ENCODE peak calls at places on chromosomes 6 and 20, in six cellular contexts. J is GM12878, B is GM12891, N is HepG2, M is K562, U is H1. L is an unnamed sample.

GRCh38 chr6:42571611-42572342 is 7.9 kb downstream of the UBR2 start:
- DNase-seq in J (no peak), B (no peak), N (no peak), M (no peak), U (no peak), L (no peak)

GRCh38 chr20:59231124-59231804 is 67.6 kb downstream of the ZNF831 start:
- DNase-seq in J (no peak), B (no peak), N (no peak), M (no peak), U (no peak), L (no peak)

GRCh38 chr6:99991955-99992354 is 2.1 kb downstream of the MCHR2 start:
- DNase-seq in J (no peak), B (no peak), N (no peak), M (no peak), U (no peak), L (no peak)

GRCh38 chr6:73308712-73309533 is 45.2 kb downstream of the DPPA5 start:
- DNase-seq in J (no peak), B (no peak), N (no peak), M (peak; percentile 66), U (no peak), L (no peak)

GRCh38 chr6:97437087-97437486 is 154.1 kb upstream of the MMS22L start:
- DNase-seq in J (no peak), B (peak; percentile 4), N (peak; percentile 31), M (peak; percentile 15), U (no peak), L (no peak)

GRCh38 chr6:139145661-139146060 is 10.8 kb downstream of the HECA start:
- DNase-seq in J (no peak), B (no peak), N (no peak), M (no peak), U (no peak), L (no peak)

GRCh38 chr6:108152446-108152845 is 13.4 kb upstream of the NR2E1 start:
- DNase-seq in J (no peak), B (no peak), N (no peak), M (no peak), U (no peak), L (no peak)

GRCh38 chr6:41066867-41067304 is 5.3 kb downstream of the OARD1 start:
- DNase-seq in J (peak; percentile 26), B (no peak), N (peak; percentile 88), M (peak; percentile 89), U (no peak), L (no peak)

GRCh38 chr6:29941006-29941405 is 1.3 kb upstream of the HLA-A start:
- DNase-seq in J (no peak), B (no peak), N (no peak), M (no peak), U (no peak), L (no peak)

GRCh38 chr6:41539204-41539603 is 7.0 kb upstream of the FOXP4 start:
- DNase-seq in J (no peak), B (no peak), N (no peak), M (no peak), U (no peak), L (no peak)

GRCh38 chr6:72551470-72551869 is 70.4 kb upstream of the KCNQ5 start:
- DNase-seq in J (no peak), B (no peak), N (no peak), M (no peak), U (no peak), L (no peak)

GRCh38 chr20:14573676-14574075 is 236.3 kb upstream of the FLRT3 start:
- DNase-seq in J (no peak), B (no peak), N (no peak), M (no peak), U (no peak), L (no peak)

GRCh38 chr6:125748534-125749111 is 809 bp upstream of the HEY2 start:
- DNase-seq in J (no peak), B (no peak), N (peak; percentile 12), M (peak; percentile 40), U (no peak), L (no peak)

GRCh38 chr6:138255443-138255842 is 37.2 kb upstream of the PBOV1 start:
- DNase-seq in J (no peak), B (no peak), N (no peak), M (no peak), U (no peak), L (no peak)

GRCh38 chr6:97215157-97215769 is 67.8 kb downstream of the MMS22L start:
- DNase-seq in J (no peak), B (no peak), N (peak; percentile 26), M (peak; percentile 73), U (peak; percentile 7), L (no peak)

GRCh38 chr6:139982652-139983051 is 608.2 kb upstream of the CITED2 start:
- DNase-seq in J (no peak), B (no peak), N (no peak), M (no peak), U (no peak), L (no peak)

GRCh38 chr20:52410746-52411317 is 219.3 kb upstream of the ZFP64 start:
- DNase-seq in J (no peak), B (no peak), N (no peak), M (no peak), U (no peak), L (no peak)

GRCh38 chr20:63834545-63834880 is 3.4 kb upstream of the ZBTB46 start:
- DNase-seq in J (no peak), B (no peak), N (no peak), M (no peak), U (no peak), L (no peak)

GRCh38 chr6:44151348-44152108 is 7.1 kb upstream of the CAPN11 start:
- DNase-seq in J (no peak), B (peak; percentile 91), N (peak; percentile 39), M (peak; percentile 88), U (peak; percentile 61), L (peak; percentile 91)

GRCh38 chr6:150142657-150143501 is at the start of gene PPP1R14C:
- DNase-seq in J (no peak), B (peak; percentile 35), N (no peak), M (peak; percentile 67), U (no peak), L (peak; percentile 10)

GRCh38 chr6:138719011-138719635 is 54.4 kb upstream of the CCDC28A start:
- DNase-seq in J (no peak), B (no peak), N (no peak), M (no peak), U (no peak), L (no peak)

GRCh38 chr6:57252137-57252536 is 30.0 kb upstream of the RAB23 start:
- DNase-seq in J (no peak), B (no peak), N (no peak), M (no peak), U (no peak), L (no peak)

GRCh38 chr6:159170999-159171712 is 2.0 kb downstream of the FNDC1 start:
- DNase-seq in J (no peak), B (no peak), N (no peak), M (no peak), U (no peak), L (no peak)

GRCh38 chr6:89432875-89433636 is at the start of gene ANKRD6:
- DNase-seq in J (peak; percentile 17), B (peak; percentile 80), N (peak; percentile 20), M (peak; percentile 72), U (peak; percentile 29), L (peak; percentile 79)

GRCh38 chr6:15017251-15017650 is 228.6 kb upstream of the JARID2 start:
- DNase-seq in J (no peak), B (no peak), N (no peak), M (peak; percentile 81), U (no peak), L (no peak)

GRCh38 chr20:62900692-62901584 is 25.4 kb downstream of the DIDO1 start:
- DNase-seq in J (no peak), B (no peak), N (peak; percentile 70), M (peak; percentile 32), U (no peak), L (no peak)

GRCh38 chr6:142946181-142946923 is 1.4 kb upstream of the HIVEP2 start:
- DNase-seq in J (no peak), B (peak; percentile 43), N (peak; percentile 87), M (peak; percentile 83), U (peak; percentile 79), L (peak; percentile 45)
- TF ChIP-seq POLR2AphosphoS5 in J (peak; percentile 86), B (peak; percentile 56), N (peak; percentile 19), M (no peak), U (peak; percentile 72), L (peak; percentile 57)

GRCh38 chr20:380763-381580 is 412 bp downstream of the TRIB3 start:
- DNase-seq in J (no peak), B (peak; percentile 61), N (peak; percentile 86), M (peak; percentile 89), U (no peak), L (peak; percentile 71)
- TF ChIP-seq TAF1 in J (peak; percentile 39), B (no peak), N (peak; percentile 91), M (peak; percentile 67), U (peak; percentile 40), L (peak; percentile 12)

DNA sequence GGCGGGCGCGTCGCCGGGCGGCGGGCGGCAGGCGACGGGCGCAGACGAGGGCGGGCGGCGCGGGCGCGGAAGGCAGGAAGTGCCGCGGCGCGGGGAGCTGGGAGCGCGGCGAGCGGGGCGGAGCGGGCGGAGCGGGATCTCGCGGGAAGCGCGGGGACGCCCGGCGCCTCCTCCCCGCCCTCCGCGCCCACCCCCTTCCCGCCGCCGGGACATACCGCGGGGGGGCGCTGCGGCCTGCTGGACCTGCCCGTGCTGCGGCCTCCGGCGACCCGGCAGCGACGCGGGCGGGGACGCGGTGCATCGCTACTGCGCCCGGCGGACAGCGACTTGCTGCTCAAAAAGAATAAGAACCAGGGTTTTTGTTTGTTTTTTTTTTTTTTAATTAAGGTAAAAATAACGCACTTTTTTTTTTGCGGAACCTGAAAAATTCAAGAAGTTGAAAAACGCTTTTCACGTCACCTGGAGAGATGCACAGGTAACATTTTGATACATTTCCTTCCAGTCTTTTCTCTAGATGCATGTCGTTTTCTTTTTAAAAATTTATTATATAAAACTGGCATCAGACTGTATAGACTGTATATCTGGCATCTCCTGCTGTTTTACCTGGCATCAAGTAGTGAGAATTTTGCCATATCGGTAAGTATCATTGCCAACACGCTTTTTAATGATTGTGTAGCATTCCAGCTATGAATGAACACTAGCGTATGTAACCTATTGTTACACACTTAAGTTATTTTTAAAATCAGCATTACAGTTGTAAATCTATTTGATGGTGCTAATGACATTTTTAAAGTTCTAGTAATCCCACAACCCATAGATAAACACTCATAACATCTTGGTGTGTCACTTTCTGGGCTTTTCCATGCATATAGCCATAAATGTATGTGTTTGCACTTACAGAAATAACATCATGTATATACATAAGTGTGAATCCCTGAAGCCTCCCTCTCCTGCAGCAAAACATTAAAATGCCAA is at the start of gene CENPB:
- DNase-seq in J (no peak), B (peak; percentile 95), N (peak; percentile 83), M (peak; percentile 87), U (no peak), L (peak; percentile 95)
- TF ChIP-seq POLR2A in J (peak; percentile 54), B (no peak), N (no peak), M (no peak), U (no peak), L (peak; percentile 56)

GRCh38 chr6:35690484-35690883 is 1.8 kb upstream of the FKBP5 start:
- DNase-seq in J (no peak), B (no peak), N (no peak), M (no peak), U (no peak), L (no peak)

GRCh38 chr6:35688605-35689322 is at the start of gene FKBP5:
- DNase-seq in J (peak; percentile 56), B (peak; percentile 92), N (peak; percentile 89), M (peak; percentile 98), U (peak; percentile 53), L (peak; percentile 93)

GRCh38 chr6:35686873-35687557 is 1.7 kb downstream of the FKBP5 start:
- DNase-seq in J (no peak), B (no peak), N (no peak), M (no peak), U (no peak), L (no peak)

GRCh38 chr6:35686441-35686840 is 2.3 kb downstream of the FKBP5 start:
- DNase-seq in J (no peak), B (no peak), N (no peak), M (no peak), U (no peak), L (no peak)

GRCh38 chr6:35687658-35688604 is 784 bp downstream of the FKBP5 start:
- DNase-seq in J (peak; percentile 25), B (no peak), N (no peak), M (peak; percentile 84), U (no peak), L (peak; percentile 33)
- TF ChIP-seq POLR2AphosphoS5 in J (no peak), B (peak; percentile 10), N (no peak), M (no peak), U (no peak), L (no peak)

L was measured in GM12892.